ENCODE peak calls at places on chromosomes 11 and 22, in ten cellular contexts. V is nephron progenitor cell, F is kidney, Q is GM23338, L is BJ, H is body of pancreas, M is endothelial cell, W is choroid plexus epithelial cell, T is spleen, Y is GM10248. P is an unnamed sample.

GRCh38 chr11:11426226-11426915 is 73.3 kb upstream of the CSNK2A3 start:
- DNase-seq in H (no peak), M (no peak), T (no peak), F (no peak), L (no peak), Q (no peak), W (no peak), V (no peak), Y (no peak), P (no peak)

GRCh38 chr11:113201055-113201818 is 113.1 kb upstream of the TTC12 start:
- DNase-seq in W (no peak), M (no peak), Q (peak; percentile 41), T (no peak), Y (no peak), L (no peak), H (no peak), V (peak; percentile 20), F (no peak), P (no peak)

GRCh38 chr11:45665206-45665932 is at the start of gene CHST1:
- DNase-seq in T (peak; percentile 74), L (no peak), W (peak; percentile 33), Y (no peak), V (peak; percentile 69), F (peak; percentile 86), M (peak; percentile 44), H (peak; percentile 47), Q (peak; percentile 45), P (no peak)

GRCh38 chr11:68117896-68118470 is 3.2 kb downstream of the CHKA start:
- DNase-seq in H (peak; percentile 6), T (no peak), M (no peak), Y (no peak), F (no peak), W (peak; percentile 37), V (no peak), Q (peak; percentile 84), L (no peak), P (no peak)

GRCh38 chr11:132895340-132895739 is 637.0 kb downstream of the OPCML start:
- DNase-seq in Y (no peak), M (no peak), T (no peak), Q (no peak), L (no peak), H (no peak), W (peak; percentile 95), V (no peak), F (no peak), P (no peak)

GRCh38 chr11:122140535-122140934 is 24.5 kb upstream of the BLID start:
- DNase-seq in Q (no peak), H (no peak), M (no peak), V (no peak), L (no peak), Y (no peak), W (peak; percentile 86), F (no peak), T (no peak), P (no peak)

GRCh38 chr11:76469141-76469540 is 24.3 kb downstream of the EMSY start:
- DNase-seq in V (no peak), Q (no peak), M (no peak), T (no peak), F (no peak), H (no peak), Y (no peak), L (no peak), W (no peak), P (no peak)

GRCh38 chr11:100827934-100828661 is 141.0 kb downstream of the ARHGAP42 start:
- DNase-seq in L (no peak), Q (peak; percentile 68), T (no peak), F (no peak), W (peak; percentile 77), V (peak; percentile 10), Y (no peak), H (peak; percentile 18), M (peak; percentile 51), P (no peak)

GRCh38 chr11:20729597-20730095 is 60.3 kb downstream of the NELL1 start:
- DNase-seq in W (no peak), F (no peak), Q (no peak), Y (no peak), L (no peak), M (no peak), T (no peak), H (no peak), V (no peak), P (no peak)

GRCh38 chr11:72637926-72638325 is 36.3 kb downstream of the PDE2A start:
- DNase-seq in W (no peak), T (no peak), H (no peak), Y (no peak), F (no peak), L (no peak), M (no peak), Q (no peak), V (no peak), P (no peak)

GRCh38 chr22:39414377-39414776 is 14.8 kb downstream of the TAB1 start:
- DNase-seq in H (no peak), Q (no peak), M (no peak), Y (no peak), W (no peak), L (no peak), T (peak; percentile 40), V (no peak), F (peak; percentile 56), P (no peak)

GRCh38 chr11:126459691-126460404 is 104.4 kb downstream of the ST3GAL4 start:
- DNase-seq in V (no peak), T (no peak), W (peak; percentile 86), H (no peak), L (peak; percentile 63), M (no peak), Y (no peak), Q (no peak), F (no peak), P (no peak)

GRCh38 chr22:20509344-20510047 is 2.1 kb downstream of the MED15 start:
- DNase-seq in M (peak; percentile 62), Y (no peak), H (peak; percentile 61), V (no peak), Q (peak; percentile 41), F (peak; percentile 88), T (peak; percentile 79), L (peak; percentile 74), W (peak; percentile 95), P (peak; percentile 54)

DNA sequence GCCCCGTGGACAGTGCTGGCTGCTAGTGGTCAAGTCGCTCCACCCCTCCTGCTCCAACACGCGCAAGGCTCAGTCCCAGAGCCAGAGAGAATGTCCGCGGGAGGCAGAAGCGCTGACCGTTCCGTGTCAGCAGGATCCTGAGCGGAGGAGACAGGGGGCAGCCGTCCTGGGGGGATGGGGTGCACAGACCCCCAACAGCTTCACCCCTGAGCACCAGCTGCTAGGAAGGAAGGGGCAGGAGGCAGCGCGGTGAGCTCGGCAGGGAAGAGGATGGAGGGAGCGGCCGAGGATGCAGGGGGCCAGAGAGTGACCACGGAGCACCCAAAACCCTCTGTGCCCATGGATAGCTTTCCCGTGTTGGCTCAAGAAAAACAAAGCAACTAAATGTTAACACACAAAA is 6.4 kb upstream of the TTLL8 start:
- DNase-seq in M (no peak), F (no peak), H (no peak), Y (no peak), V (no peak), Q (no peak), W (no peak), L (no peak), T (no peak), P (no peak)
- TF ChIP-seq CTCF in M (no peak), F (no peak), H (no peak), Y (no peak), V (no peak), Q (no peak), W (no peak), L (no peak), T (no peak), P (no peak)

DNA sequence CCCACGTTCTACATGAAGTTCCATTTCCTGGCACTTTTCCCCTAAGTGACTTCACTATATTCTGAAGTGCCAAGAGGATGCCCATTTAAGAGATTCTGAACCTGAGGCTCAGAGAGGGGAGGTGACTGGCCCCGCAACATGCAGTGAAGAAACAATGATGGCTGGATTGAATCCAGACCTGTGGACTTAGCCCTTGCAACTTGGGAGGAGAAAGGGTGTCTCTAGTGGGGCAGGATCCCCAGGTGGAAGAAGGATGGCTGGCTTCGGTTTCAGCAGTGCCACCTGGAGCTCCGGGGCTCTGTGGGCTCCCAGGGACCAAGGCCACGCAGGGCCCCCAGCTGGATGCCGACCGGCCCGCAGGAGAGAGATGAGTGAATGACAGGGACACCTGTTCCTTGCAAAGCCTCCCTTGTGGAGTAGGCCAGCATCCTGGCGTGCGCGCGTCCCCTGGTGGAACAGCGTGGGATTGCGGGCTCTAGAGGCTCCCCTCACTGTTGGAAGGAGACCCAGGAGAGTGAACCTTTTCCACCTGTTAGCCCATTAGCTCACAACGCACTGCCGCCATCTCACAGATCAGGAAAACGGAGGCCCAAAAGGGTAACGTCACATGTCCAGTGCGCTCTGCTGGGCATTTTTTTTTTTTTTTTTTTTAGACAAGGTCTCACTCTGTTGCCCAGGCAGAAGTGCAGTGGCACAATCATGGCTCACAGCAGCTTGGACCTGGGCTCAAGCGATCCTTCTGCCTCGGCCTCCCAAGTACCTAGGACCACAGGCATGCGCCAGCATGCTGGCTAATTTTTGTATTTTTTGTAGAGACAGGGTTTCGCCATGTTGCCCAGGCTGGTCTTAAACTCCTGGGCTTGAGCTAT is 104.7 kb downstream of the KIAA1671 start:
- DNase-seq in H (peak; percentile 73), V (peak; percentile 92), T (peak; percentile 87), Y (peak; percentile 71), W (peak; percentile 58), M (peak; percentile 89), L (no peak), F (peak; percentile 85), Q (peak; percentile 86), P (peak; percentile 49)
- TF ChIP-seq CTCF in H (peak; percentile 85), V (peak; percentile 86), T (peak; percentile 67), Y (peak; percentile 84), W (peak; percentile 94), M (peak; percentile 75), L (peak; percentile 88), F (peak; percentile 75), Q (peak; percentile 71), P (peak; percentile 65)

GRCh38 chr22:30744224-30744623 is 49.5 kb downstream of the OSBP2 start:
- DNase-seq in V (no peak), Y (no peak), F (peak; percentile 9), Q (no peak), L (no peak), T (no peak), W (no peak), H (no peak), M (no peak), P (no peak)
- TF ChIP-seq CTCF in V (no peak), Y (no peak), F (no peak), Q (no peak), L (no peak), T (no peak), W (no peak), H (no peak), M (no peak), P (no peak)

DNA sequence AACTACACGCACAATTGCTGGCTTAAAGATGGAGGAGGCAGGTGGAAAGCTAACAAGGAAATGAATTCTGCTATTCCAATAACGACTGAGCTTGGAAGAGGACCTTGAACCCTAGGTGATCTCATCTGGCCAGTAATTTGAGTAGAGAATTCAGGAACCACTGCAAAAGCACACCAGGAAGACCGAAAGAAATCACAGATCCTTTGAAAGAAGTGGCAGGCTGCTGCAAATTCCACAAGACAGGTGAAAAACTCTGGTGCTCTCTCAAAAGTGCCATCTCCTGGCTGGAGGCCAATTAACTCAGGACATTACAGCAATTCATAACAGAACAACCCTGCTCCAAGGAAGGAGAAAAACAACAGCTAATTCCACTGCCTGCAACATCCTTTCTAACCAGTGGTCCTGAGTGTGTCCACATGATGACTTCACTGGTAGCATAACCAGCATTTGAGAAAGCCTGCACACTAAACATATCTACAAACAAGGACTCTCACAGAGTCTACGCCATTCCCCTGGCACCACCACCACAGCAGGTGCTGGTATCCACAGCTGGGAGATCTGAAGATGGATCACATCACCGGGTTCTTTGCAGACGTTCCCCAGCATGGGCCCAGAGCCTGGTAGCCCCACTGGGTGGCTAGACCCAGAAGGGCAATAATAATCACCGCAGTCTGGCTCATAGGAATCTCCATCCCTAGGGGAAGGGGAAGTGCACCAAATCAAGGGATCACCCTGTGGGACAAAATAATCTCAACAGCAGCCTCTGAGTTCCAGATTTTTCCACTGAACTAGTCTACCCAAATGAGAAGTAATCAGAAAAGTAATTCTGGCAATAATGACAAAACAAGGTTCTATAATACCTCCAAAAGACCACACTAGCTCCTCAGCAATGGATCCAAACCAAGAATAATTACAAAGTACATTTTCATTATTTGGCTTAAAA is 44.9 kb upstream of the CLTCL1 start:
- DNase-seq in Q (no peak), M (no peak), F (no peak), L (no peak), W (no peak), T (no peak), H (no peak), V (no peak), Y (no peak), P (no peak)
- TF ChIP-seq CTCF in Q (no peak), M (no peak), F (no peak), L (no peak), W (no peak), T (no peak), H (no peak), V (no peak), Y (no peak), P (no peak)